ENCODE peak calls at places on chromosomes 2 and 18, in five cellular contexts. R is stimulated activated CD4-positive, alpha-beta T cell treated with anti-CD3 and anti-CD28 coated beads, TNF-alpha, amount 100 ng/mL, for 1 hour; H is activated CD4-positive, alpha-beta T cell treated with anti-CD3 and anti-CD28 coated beads, Interleukin-2, amount 50 U/mL, for 24 hours; W is BE2C; L is foreskin fibroblast. S is an unnamed sample.

GRCh38 chr18:23194150-23194968 is 59.1 kb downstream of the CABLES1 start:
- DNase-seq in W (no peak), L (no peak), H (no peak), R (no peak), S (no peak)

GRCh38 chr2:174158003-174158402 is 90.3 kb downstream of the OLA1 start:
- DNase-seq in H (no peak), R (no peak), W (peak; percentile 32), L (no peak), S (no peak)

GRCh38 chr2:105969552-105969951 is 224.5 kb downstream of the UXS1 start:
- DNase-seq in W (peak; percentile 8), R (no peak), H (no peak), L (no peak), S (no peak)

GRCh38 chr18:48991299-48992055 is 40.7 kb upstream of the SMAD7 start:
- DNase-seq in W (no peak), R (no peak), L (no peak), H (no peak), S (no peak)

GRCh38 chr18:49898421-49898820 is 85.1 kb upstream of the ACAA2 start:
- DNase-seq in L (peak; percentile 54), R (peak; percentile 9), W (no peak), H (peak; percentile 11), S (peak; percentile 32)

GRCh38 chr2:222433381-222434173 is 9.2 kb downstream of the SGPP2 start:
- DNase-seq in L (no peak), R (no peak), H (no peak), W (no peak), S (no peak)

GRCh38 chr2:237491515-237492118 is 4.6 kb downstream of the MLPH start:
- DNase-seq in R (no peak), L (no peak), H (no peak), W (no peak), S (no peak)

GRCh38 chr2:225683258-225683657 is 283.7 kb downstream of the NYAP2 start:
- DNase-seq in H (no peak), W (no peak), R (no peak), L (no peak), S (no peak)

GRCh38 chr2:67322361-67323001 is 74.7 kb upstream of the ETAA1 start:
- DNase-seq in R (no peak), L (peak; percentile 52), W (peak; percentile 71), H (no peak), S (no peak)

GRCh38 chr2:191109888-191110287 is 40.9 kb downstream of the STAT4 start:
- DNase-seq in W (no peak), H (no peak), R (no peak), L (no peak), S (no peak)

GRCh38 chr2:109480486-109481195 is 133.1 kb downstream of the SEPTIN10 start:
- DNase-seq in H (no peak), W (no peak), R (no peak), L (no peak), S (no peak)

GRCh38 chr2:169715379-169716228 is 18.0 kb upstream of the KLHL23 start:
- DNase-seq in W (peak; percentile 29), R (no peak), L (no peak), H (no peak), S (no peak)

GRCh38 chr2:73069041-73069854 is 2.3 kb downstream of the SFXN5 start:
- DNase-seq in W (no peak), H (no peak), R (no peak), L (no peak), S (no peak)

GRCh38 chr2:187689372-187689771 is 135.1 kb upstream of the TFPI start:
- DNase-seq in W (no peak), L (no peak), R (no peak), H (no peak), S (no peak)